ENCODE peak calls at places on chromosomes 5 and 9, in five cellular contexts. P is SK-N-SH; S is stomach; N is stimulated activated CD8-positive, alpha-beta memory T cell treated with anti-CD3 and anti-CD28 coated beads, Interleukin-7, amount 100 ng/mL, for 1 hour; C is iris pigment epithelial cell. W is an unnamed sample.

GRCh38 chr9:117325789-117326185 is 89.1 kb downstream of the ASTN2 start:
- DNase-seq in P (peak; percentile 10), S (no peak), N (no peak), C (no peak), W (no peak)

GRCh38 chr5:142600092-142600491 is 85.8 kb downstream of the FGF1 start:
- DNase-seq in P (no peak), S (no peak), N (no peak), C (no peak), W (peak; percentile 19)

GRCh38 chr5:120219988-120220387 is 244.1 kb upstream of the PRR16 start:
- DNase-seq in P (no peak), S (no peak), N (no peak), C (no peak), W (no peak)

GRCh38 chr5:142491260-142491659 is 166.4 kb upstream of the SPRY4 start:
- DNase-seq in P (no peak), S (no peak), N (no peak), C (no peak), W (no peak)

GRCh38 chr5:10854526-10855277 is 93.7 kb upstream of the DAP start:
- DNase-seq in P (no peak), S (no peak), N (no peak), C (no peak), W (no peak)

GRCh38 chr5:69414885-69415583 is at the start of gene MARVELD2:
- DNase-seq in P (peak; percentile 26), S (peak; percentile 96), N (no peak), C (peak; percentile 36), W (peak; percentile 80)

GRCh38 chr9:112279501-112279900 is 53.9 kb downstream of the PTBP3 start:
- DNase-seq in P (no peak), S (no peak), N (no peak), C (no peak), W (no peak)

GRCh38 chr5:151036556-151036955 is 16.2 kb downstream of the GPX3 start:
- DNase-seq in P (no peak), S (no peak), N (no peak), C (no peak), W (no peak)

GRCh38 chr9:129225815-129226214 is 47.8 kb upstream of the IER5L start:
- DNase-seq in P (peak; percentile 87), S (peak; percentile 46), N (no peak), C (peak; percentile 84), W (no peak)

GRCh38 chr9:696332-697090 is 145.0 kb upstream of the DMRT1 start:
- DNase-seq in P (no peak), S (no peak), N (no peak), C (peak; percentile 83), W (peak; percentile 81)

GRCh38 chr9:136703231-136703870 is 9.0 kb upstream of the DIPK1B start:
- DNase-seq in P (no peak), S (no peak), N (no peak), C (no peak), W (no peak)

GRCh38 chr9:137373611-137373980 is 49.4 kb downstream of the EXD3 start:
- DNase-seq in P (no peak), S (no peak), N (no peak), C (no peak), W (no peak)

GRCh38 chr9:111566234-111566633 is 33.2 kb downstream of the PTGR1 start:
- DNase-seq in P (no peak), S (no peak), N (no peak), C (peak; percentile 10), W (peak; percentile 13)

GRCh38 chr9:32940740-32941139 is 60.7 kb downstream of the APTX start:
- DNase-seq in P (no peak), S (no peak), N (no peak), C (no peak), W (no peak)

GRCh38 chr9:110752766-110753165 is 84.2 kb downstream of the MUSK start:
- DNase-seq in P (no peak), S (no peak), N (no peak), C (peak; percentile 94), W (peak; percentile 92)

W was measured in lung microvascular endothelial cell.